ENCODE peak calls at places on chromosomes 5 and 9, in six cellular contexts. O is brain microvascular endothelial cell; N is IMR-90; K is CD4-positive, CD25-positive, alpha-beta regulatory T cell; B is heart right ventricle; S is lower lobe of right lung. D is an unnamed sample.

GRCh38 chr5:158976035-158976434 is 123.7 kb downstream of the EBF1 start:
- DNase-seq in O (peak; percentile 47), N (peak; percentile 88), K (no peak), B (no peak), S (no peak), D (no peak)

GRCh38 chr9:127021664-127022337 is 100.6 kb downstream of the ANGPTL2 start:
- DNase-seq in O (peak; percentile 83), N (peak; percentile 100), K (no peak), B (peak; percentile 91), S (peak; percentile 59), D (peak; percentile 90)

GRCh38 chr5:141182248-141182647 is at the start of gene PCDHB16:
- DNase-seq in O (no peak), N (peak; percentile 32), K (no peak), B (peak; percentile 69), S (no peak), D (peak; percentile 64)

GRCh38 chr9:25935188-25935587 is 256.9 kb upstream of the TUSC1 start:
- DNase-seq in O (peak; percentile 14), N (no peak), K (no peak), B (no peak), S (no peak), D (no peak)

GRCh38 chr9:297104-297794 is 82.6 kb downstream of the DOCK8 start:
- DNase-seq in O (no peak), N (no peak), K (peak; percentile 31), B (peak; percentile 7), S (peak; percentile 80), D (peak; percentile 80)

GRCh38 chr5:13403351-13403750 is 541.1 kb downstream of the DNAH5 start:
- DNase-seq in O (no peak), N (no peak), K (no peak), B (no peak), S (no peak), D (no peak)

GRCh38 chr5:109326864-109327263 is 82.9 kb downstream of the PJA2 start:
- DNase-seq in O (no peak), N (no peak), K (no peak), B (no peak), S (no peak), D (no peak)

GRCh38 chr9:71725590-71726338 is 42.5 kb downstream of the CEMIP2 start:
- DNase-seq in O (peak; percentile 34), N (peak; percentile 90), K (no peak), B (no peak), S (no peak), D (peak; percentile 22)

GRCh38 chr5:91049800-91050199 is 333.3 kb downstream of the ARRDC3 start:
- DNase-seq in O (peak; percentile 28), N (peak; percentile 34), K (no peak), B (no peak), S (no peak), D (peak; percentile 74)

GRCh38 chr9:98453589-98454311 is 198.3 kb upstream of the TBC1D2 start:
- DNase-seq in O (no peak), N (peak; percentile 50), K (no peak), B (no peak), S (no peak), D (no peak)

GRCh38 chr5:80156156-80156555 is 99.7 kb downstream of the SERINC5 start:
- DNase-seq in O (peak; percentile 30), N (peak; percentile 24), K (no peak), B (no peak), S (no peak), D (no peak)

GRCh38 chr9:114721491-114722362 is 39.7 kb upstream of the TEX48 start:
- DNase-seq in O (no peak), N (peak; percentile 44), K (no peak), B (no peak), S (no peak), D (no peak)

GRCh38 chr5:40223884-40224402 is 455.8 kb upstream of the PTGER4 start:
- DNase-seq in O (peak; percentile 78), N (peak; percentile 96), K (peak; percentile 36), B (no peak), S (no peak), D (peak; percentile 63)

DNA sequence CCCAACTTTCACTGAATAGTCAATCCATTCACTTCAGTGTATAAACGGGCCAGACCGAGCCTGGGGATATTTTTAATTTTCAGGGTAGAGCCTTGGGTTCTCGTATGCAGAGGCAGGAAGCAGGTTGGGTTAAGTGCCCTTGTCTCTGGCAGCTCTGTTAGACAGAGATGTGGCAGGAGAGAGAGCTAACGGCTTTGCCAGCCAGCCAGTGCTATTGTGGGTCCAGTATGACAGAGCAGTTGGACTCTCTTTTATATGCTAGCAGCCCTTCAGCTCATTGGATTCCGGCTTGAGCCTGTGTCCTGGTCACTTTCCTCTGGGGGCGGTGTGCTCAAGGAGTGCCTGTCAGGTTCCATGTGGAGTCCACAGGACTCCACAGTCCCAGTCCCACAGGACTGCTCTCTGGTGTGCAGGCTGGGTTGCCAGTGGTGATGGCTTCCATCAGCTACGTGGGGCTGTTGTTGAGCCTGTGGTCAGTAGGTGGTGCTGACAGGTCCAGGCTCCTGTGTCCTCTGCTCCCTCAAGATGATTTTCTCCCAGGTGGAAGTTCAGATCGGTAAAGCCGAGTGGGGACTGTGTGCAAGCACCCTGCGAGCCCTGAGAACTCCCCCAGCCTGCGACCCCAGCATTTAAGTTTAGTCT is 14.3 kb downstream of the CLTA start:
- DNase-seq in O (peak; percentile 18), N (no peak), K (no peak), B (no peak), S (no peak), D (peak; percentile 40)
- H3K36me3 ChIP-seq in O (peaks cover 90% of the 10 kb centered on the region), N (peaks cover 71% of the 10 kb centered on the region), K (peaks cover 97% of the 10 kb centered on the region), B (peaks cover 8% of the 10 kb centered on the region), S (peaks cover 100% of the 10 kb centered on the region), D (peaks cover 99% of the 10 kb centered on the region)

DNA sequence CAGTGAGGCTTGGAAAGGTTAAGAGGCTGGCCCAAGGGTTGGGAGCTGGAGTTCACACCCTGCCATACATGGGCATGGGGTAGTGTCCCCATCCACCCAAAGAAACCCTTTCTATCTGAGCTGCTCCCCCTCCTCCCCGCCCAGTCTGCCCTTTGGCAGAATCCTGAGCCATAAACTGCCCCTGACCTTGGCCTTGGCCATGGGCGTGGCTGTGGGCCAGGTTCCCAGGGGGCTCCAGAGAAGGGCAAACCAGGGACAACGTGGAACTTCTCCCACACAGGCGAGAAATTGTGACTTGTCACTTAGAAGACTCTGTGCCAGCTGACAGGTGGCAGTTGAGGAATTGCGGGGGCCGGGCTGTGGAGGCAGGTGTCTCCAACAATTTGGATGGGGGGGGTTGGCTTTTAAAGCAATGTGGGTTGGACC is 4.8 kb downstream of the FAM78A start:
- DNase-seq in O (no peak), N (no peak), K (no peak), B (no peak), S (no peak), D (no peak)
- H3K4me3 ChIP-seq in O (no peak overlapping the region), N (no peak overlapping the region), K (peak overlapping the region; percentile 96), B (peak overlapping the region; percentile 19), S (peak overlapping the region; percentile 36), D (no peak overlapping the region)

DNA sequence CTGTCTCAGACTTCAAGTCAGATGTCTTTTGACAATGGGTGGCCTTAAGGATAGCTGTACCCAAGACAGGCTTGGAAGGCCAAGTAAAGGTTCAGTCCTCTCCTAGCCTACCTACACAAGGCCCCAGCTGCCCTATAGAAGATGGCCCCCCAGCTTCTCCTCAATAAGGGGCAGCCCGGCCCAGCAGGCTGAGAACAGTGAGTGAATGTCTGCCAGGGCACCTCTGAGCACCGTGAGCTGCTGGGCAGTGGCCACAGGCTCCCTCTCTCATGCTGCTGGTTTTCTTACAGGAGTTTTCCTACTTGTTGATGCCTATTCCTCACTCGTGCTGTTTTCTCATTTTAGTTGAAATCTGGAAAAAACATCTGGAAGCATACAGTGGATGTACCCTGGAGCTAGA is 40.1 kb downstream of the SECISBP2 start:
- DNase-seq in O (no peak), N (no peak), K (no peak), B (no peak), S (no peak), D (no peak)
- H3K36me3 ChIP-seq in O (peaks cover 64% of the 10 kb centered on the region), N (peaks cover 56% of the 10 kb centered on the region), K (peaks cover 93% of the 10 kb centered on the region), B (no peaks in the 10 kb centered on the region), S (peaks cover 99% of the 10 kb centered on the region), D (peaks cover 20% of the 10 kb centered on the region)

GRCh38 chr5:143056792-143057579 is 286.8 kb downstream of the ARHGAP26 start:
- DNase-seq in O (no peak), N (no peak), K (no peak), B (no peak), S (no peak), D (no peak)
- H3K4me3 ChIP-seq in O (no peak overlapping the region), N (no peak overlapping the region), K (no peak overlapping the region), B (no peak overlapping the region), S (no peak overlapping the region), D (no peak overlapping the region)

GRCh38 chr5:135350536-135350935 is 48.5 kb downstream of the MACROH2A1 start:
- DNase-seq in O (no peak), N (no peak), K (no peak), B (no peak), S (no peak), D (no peak)
- H3K36me3 ChIP-seq in O (peaks cover 29% of the 10 kb centered on the region), N (peaks cover 37% of the 10 kb centered on the region), K (peaks cover 62% of the 10 kb centered on the region), B (no peaks in the 10 kb centered on the region), S (peaks cover 91% of the 10 kb centered on the region), D (peaks cover 79% of the 10 kb centered on the region)

DNA sequence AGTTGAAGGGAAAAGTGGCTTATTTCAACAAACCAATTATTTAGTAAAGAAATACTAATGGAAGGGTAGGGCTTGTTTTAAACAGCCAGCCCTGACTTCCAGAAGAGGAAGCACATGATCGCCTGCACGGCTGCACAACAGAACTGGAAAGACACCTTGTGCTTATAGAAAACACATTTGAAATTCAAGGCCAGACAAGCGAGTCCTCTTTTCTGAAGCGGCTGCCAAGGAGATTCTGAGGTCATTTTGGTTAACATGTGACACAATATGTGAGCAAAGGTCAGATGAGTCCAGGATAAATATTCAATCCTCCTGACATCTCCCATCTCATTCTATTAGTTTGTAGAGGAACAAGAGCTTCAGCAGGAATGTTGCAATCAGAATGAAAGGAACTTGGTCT is 461.4 kb upstream of the ST8SIA4 start:
- DNase-seq in O (no peak), N (no peak), K (no peak), B (no peak), S (no peak), D (no peak)
- H3K4me3 ChIP-seq in O (no peak overlapping the region), N (no peak overlapping the region), K (no peak overlapping the region), B (no peak overlapping the region), S (no peak overlapping the region), D (no peak overlapping the region)